ENCODE peak calls at places on chromosomes 3 and 15, in seven cellular contexts. I, V, B, T, J, K and U are unnamed samples.

GRCh38 chr3:142863010-142863787 is 25.7 kb downstream of the PCOLCE2 start:
- DNase-seq in I (peak), V (peak), B (no peak), T (no peak), J (peak), K (no peak), U (no peak)

GRCh38 chr3:52361011-52361410 is 44.9 kb downstream of the DNAH1 start:
- DNase-seq in I (no peak), V (no peak), B (no peak), T (no peak), J (no peak), K (no peak), U (no peak)

GRCh38 chr3:4838621-4839022 is 140.6 kb upstream of the BHLHE40 start:
- DNase-seq in I (no peak), V (no peak), B (no peak), T (no peak), J (no peak), K (no peak), U (no peak)

GRCh38 chr15:28086175-28086703 is 12.9 kb downstream of the OCA2 start:
- DNase-seq in I (peak), V (peak), B (no peak), T (peak), J (peak), K (peak), U (peak)

GRCh38 chr3:15428539-15428938 is 1.1 kb downstream of the EAF1 start:
- DNase-seq in I (no peak), V (peak), B (no peak), T (no peak), J (peak), K (no peak), U (peak)

GRCh38 chr3:149037684-149038083 is 46.3 kb downstream of the GYG1 start:
- DNase-seq in I (no peak), V (no peak), B (no peak), T (no peak), J (no peak), K (no peak), U (no peak)

GRCh38 chr3:132448211-132448961 is 31.1 kb downstream of the DNAJC13 start:
- DNase-seq in I (peak), V (no peak), B (no peak), T (no peak), J (peak), K (no peak), U (no peak)

GRCh38 chr3:173463250-173463649 is 65.7 kb downstream of the NLGN1 start:
- DNase-seq in I (no peak), V (no peak), B (no peak), T (no peak), J (no peak), K (no peak), U (no peak)

GRCh38 chr3:13113346-13114335 is 40.4 kb upstream of the IQSEC1 start:
- DNase-seq in I (no peak), V (no peak), B (no peak), T (no peak), J (no peak), K (no peak), U (no peak)

GRCh38 chr3:197482001-197482400 is 73.8 kb downstream of the BDH1 start:
- DNase-seq in I (no peak), V (no peak), B (no peak), T (no peak), J (no peak), K (no peak), U (no peak)

GRCh38 chr15:76930831-76931396 is 635 bp upstream of the RCN2 start:
- DNase-seq in I (no peak), V (no peak), B (no peak), T (no peak), J (no peak), K (no peak), U (no peak)

GRCh38 chr3:30169459-30169858 is 436.9 kb upstream of the TGFBR2 start:
- DNase-seq in I (no peak), V (no peak), B (no peak), T (no peak), J (no peak), K (no peak), U (no peak)

GRCh38 chr15:58074452-58074851 is 8.9 kb upstream of the ALDH1A2 start:
- DNase-seq in I (no peak), V (no peak), B (no peak), T (no peak), J (no peak), K (no peak), U (no peak)

GRCh38 chr15:32683906-32684584 is 33.8 kb upstream of the GREM1 start:
- DNase-seq in I (no peak), V (no peak), B (no peak), T (no peak), J (peak), K (no peak), U (no peak)

GRCh38 chr3:44339181-44339741 is 695 bp downstream of the TCAIM start:
- DNase-seq in I (no peak), V (no peak), B (no peak), T (no peak), J (no peak), K (no peak), U (no peak)